ENCODE peak calls at places on chromosome 2, in five cellular contexts. B, V, Z, N and I are unnamed samples.

GRCh38 chr2:29063646-29064372 is 10.5 kb downstream of the PCARE start:
- DNase-seq in B (no peak), V (no peak), Z (no peak), N (no peak), I (no peak)

GRCh38 chr2:129748653-129749052 is 230.8 kb upstream of the RAB6C start:
- DNase-seq in B (peak; percentile 21), V (no peak), Z (peak; percentile 18), N (peak; percentile 19), I (peak; percentile 35)

GRCh38 chr2:239774142-239774462 is 251.0 kb downstream of the NDUFA10 start:
- DNase-seq in B (no peak), V (no peak), Z (no peak), N (no peak), I (no peak)

GRCh38 chr2:190404487-190404886 is 3.7 kb upstream of the MFSD6 start:
- DNase-seq in B (no peak), V (no peak), Z (peak; percentile 32), N (peak; percentile 65), I (no peak)

GRCh38 chr2:83531211-83531610 is 927.9 kb downstream of the SUCLG1 start:
- DNase-seq in B (no peak), V (no peak), Z (no peak), N (no peak), I (no peak)

GRCh38 chr2:147782521-147782920 is 62.3 kb upstream of the ACVR2A start:
- DNase-seq in B (no peak), V (no peak), Z (no peak), N (peak; percentile 16), I (no peak)

GRCh38 chr2:108271691-108272253 is 16.9 kb upstream of the SULT1C2 start:
- DNase-seq in B (peak; percentile 81), V (no peak), Z (no peak), N (peak; percentile 43), I (no peak)

GRCh38 chr2:30666307-30666874 is 140.9 kb downstream of the CAPN13 start:
- DNase-seq in B (peak; percentile 70), V (peak; percentile 32), Z (no peak), N (no peak), I (no peak)

GRCh38 chr2:40666438-40666837 is 214.5 kb upstream of the SLC8A1 start:
- DNase-seq in B (no peak), V (no peak), Z (no peak), N (no peak), I (no peak)

GRCh38 chr2:96163768-96164429 is 18.7 kb upstream of the DUSP2 start:
- DNase-seq in B (no peak), V (peak; percentile 87), Z (no peak), N (no peak), I (no peak)

GRCh38 chr2:235856820-235857185 is 311.4 kb downstream of the GBX2 start:
- DNase-seq in B (no peak), V (no peak), Z (no peak), N (no peak), I (no peak)

GRCh38 chr2:33529771-33530481 is 53.5 kb downstream of the RASGRP3 start:
- DNase-seq in B (no peak), V (peak; percentile 28), Z (no peak), N (peak; percentile 10), I (no peak)

GRCh38 chr2:38507712-38508111 is 95.0 kb downstream of the HNRNPLL start:
- DNase-seq in B (no peak), V (no peak), Z (no peak), N (no peak), I (no peak)

GRCh38 chr2:231413921-231414476 is 18.5 kb downstream of the B3GNT7 start:
- DNase-seq in B (peak; percentile 71), V (no peak), Z (no peak), N (no peak), I (no peak)

GRCh38 chr2:125654226-125654625 is 1001.7 kb upstream of the GYPC start:
- DNase-seq in B (no peak), V (no peak), Z (no peak), N (no peak), I (no peak)

GRCh38 chr2:68536000-68536399 is 68.6 kb downstream of the APLF start:
- DNase-seq in B (no peak), V (no peak), Z (no peak), N (peak; percentile 14), I (no peak)

GRCh38 chr2:235165631-235166030 is 213.8 kb downstream of the SH3BP4 start:
- DNase-seq in B (no peak), V (no peak), Z (no peak), N (no peak), I (no peak)

GRCh38 chr2:143730155-143730949 is 601.1 kb downstream of the ARHGAP15 start:
- DNase-seq in B (no peak), V (peak; percentile 33), Z (no peak), N (no peak), I (no peak)

GRCh38 chr2:227455200-227455599 is 16.8 kb upstream of the AGFG1 start:
- DNase-seq in B (no peak), V (no peak), Z (no peak), N (no peak), I (no peak)

GRCh38 chr2:159613515-159614336 is 2.6 kb downstream of the BAZ2B start:
- DNase-seq in B (no peak), V (no peak), Z (no peak), N (no peak), I (no peak)

GRCh38 chr2:26529406-26530070 is 51.6 kb upstream of the OTOF start:
- DNase-seq in B (no peak), V (no peak), Z (no peak), N (no peak), I (no peak)

GRCh38 chr2:217990389-217990788 is 12.4 kb downstream of the TNS1 start:
- DNase-seq in B (no peak), V (no peak), Z (no peak), N (no peak), I (no peak)

GRCh38 chr2:88190808-88191721 is 20.9 kb downstream of the THNSL2 start:
- DNase-seq in B (peak; percentile 66), V (no peak), Z (peak; percentile 46), N (peak; percentile 71), I (peak; percentile 72)

GRCh38 chr2:217901826-217902225 is 101.0 kb downstream of the TNS1 start:
- DNase-seq in B (peak; percentile 66), V (no peak), Z (no peak), N (no peak), I (no peak)

GRCh38 chr2:184322615-184323014 is 275.7 kb upstream of the ZNF804A start:
- DNase-seq in B (no peak), V (no peak), Z (no peak), N (no peak), I (no peak)

GRCh38 chr2:156332452-156333273 is at the start of gene NR4A2:
- DNase-seq in B (peak; percentile 16), V (no peak), Z (peak; percentile 96), N (peak; percentile 90), I (peak; percentile 71)

GRCh38 chr2:236972491-236973379 is 113.0 kb upstream of the COPS8 start:
- DNase-seq in B (peak; percentile 76), V (no peak), Z (no peak), N (no peak), I (no peak)

GRCh38 chr2:70322518-70322917 is 20.7 kb upstream of the FAM136A start:
- DNase-seq in B (no peak), V (no peak), Z (no peak), N (no peak), I (no peak)

GRCh38 chr2:119490653-119491195 is 33.6 kb downstream of the SCTR start:
- DNase-seq in B (no peak), V (no peak), Z (no peak), N (no peak), I (no peak)

GRCh38 chr2:233350708-233351107 is 3.6 kb upstream of the DGKD start:
- DNase-seq in B (peak; percentile 62), V (no peak), Z (peak; percentile 92), N (peak; percentile 81), I (no peak)

GRCh38 chr2:201466050-201466660 is 14.6 kb downstream of the STRADB start:
- DNase-seq in B (no peak), V (no peak), Z (no peak), N (no peak), I (no peak)
- H3K9ac ChIP-seq in B (no peak overlapping the region), V (no peak overlapping the region), Z (no peak overlapping the region), N (no peak overlapping the region), I (no peak overlapping the region)

GRCh38 chr2:20925265-20925889 is 102.5 kb upstream of the LDAH start:
- DNase-seq in B (no peak), V (no peak), Z (no peak), N (peak; percentile 15), I (peak; percentile 18)
- TF ChIP-seq ZNF274 in B (no peak), V (no peak), Z (no peak), N (no peak), I (no peak)

GRCh38 chr2:154697422-154698237 is 865 bp upstream of the KCNJ3 start:
- DNase-seq in B (no peak), V (no peak), Z (no peak), N (no peak), I (no peak)
- H3K9ac ChIP-seq in B (no peak overlapping the region), V (no peak overlapping the region), Z (no peak overlapping the region), N (no peak overlapping the region), I (peak overlapping the region; percentile 88)

GRCh38 chr2:11234309-11234708 is 79.0 kb downstream of the SLC66A3 start:
- DNase-seq in B (no peak), V (no peak), Z (no peak), N (no peak), I (no peak)

GRCh38 chr2:11239147-11239546 is 83.9 kb downstream of the SLC66A3 start:
- DNase-seq in B (no peak), V (no peak), Z (no peak), N (no peak), I (no peak)

GRCh38 chr2:11237122-11237521 is 81.9 kb downstream of the SLC66A3 start:
- DNase-seq in B (no peak), V (no peak), Z (no peak), N (no peak), I (no peak)

GRCh38 chr2:11236335-11236734 is 81.1 kb downstream of the SLC66A3 start:
- DNase-seq in B (no peak), V (no peak), Z (no peak), N (peak; percentile 30), I (no peak)

DNA sequence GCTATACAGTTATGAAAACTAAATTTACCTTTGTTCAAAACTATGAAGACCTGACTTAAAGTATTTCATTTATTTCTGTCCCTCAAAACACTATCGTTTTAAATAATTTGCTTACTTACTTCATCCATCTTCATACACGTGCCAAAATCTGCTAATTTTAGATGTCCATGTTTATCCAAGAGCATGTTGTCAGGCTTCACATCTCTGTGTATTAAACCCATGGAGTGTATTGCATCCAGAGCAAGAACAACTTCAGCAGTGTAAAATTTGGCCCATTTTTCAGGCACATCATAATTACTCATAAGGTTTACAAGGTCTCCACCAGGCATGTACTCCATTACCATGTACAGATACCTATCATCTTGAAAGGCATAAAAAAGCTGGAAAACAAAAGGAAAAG is 80.3 kb downstream of the SLC66A3 start:
- DNase-seq in B (no peak), V (no peak), Z (no peak), N (no peak), I (no peak)
- TF ChIP-seq ZNF274 in B (no peak), V (no peak), Z (no peak), N (no peak), I (no peak)